ENCODE peak calls at places on chromosomes 16 and 17, in five cellular contexts. M is cardiac fibroblast, I is MM.1S, G is heart right ventricle, Y is H1. P is an unnamed sample.

GRCh38 chr17:18280766-18281165 is 20.3 kb downstream of the MIEF2 start:
- DNase-seq in M (no peak), I (no peak), G (no peak), Y (no peak), P (no peak)

GRCh38 chr16:58459344-58460218 is 40.4 kb upstream of the NDRG4 start:
- DNase-seq in M (peak), I (no peak), G (peak), Y (no peak), P (no peak)

GRCh38 chr17:82205720-82206508 is 6.7 kb downstream of the CCDC57 start:
- DNase-seq in M (peak), I (peak), G (peak), Y (peak), P (peak)

GRCh38 chr17:146983-147761 is 9.8 kb downstream of the SCGB1C2 start:
- DNase-seq in M (no peak), I (no peak), G (peak), Y (peak), P (no peak)

GRCh38 chr17:83148317-83149044 is 69.1 kb downstream of the METRNL start:
- DNase-seq in M (no peak), I (no peak), G (no peak), Y (no peak), P (no peak)

GRCh38 chr17:13735861-13736260 is 134.1 kb upstream of the HS3ST3A1 start:
- DNase-seq in M (no peak), I (no peak), G (no peak), Y (no peak), P (no peak)

GRCh38 chr17:74150428-74151025 is 53.0 kb upstream of the RPL38 start:
- DNase-seq in M (no peak), I (no peak), G (no peak), Y (peak), P (no peak)

GRCh38 chr17:21232033-21232749 is 18.2 kb upstream of the TMEM11 start:
- DNase-seq in M (no peak), I (no peak), G (no peak), Y (no peak), P (no peak)

GRCh38 chr16:19114359-19115147 is 789 bp downstream of the ITPRIPL2 start:
- DNase-seq in M (peak), I (no peak), G (peak), Y (peak), P (peak)

GRCh38 chr16:70496513-70496912 is 26.8 kb downstream of the COG4 start:
- DNase-seq in M (no peak), I (no peak), G (no peak), Y (no peak), P (no peak)

GRCh38 chr17:80908206-80908605 is 83.4 kb upstream of the CHMP6 start:
- DNase-seq in M (no peak), I (no peak), G (no peak), Y (no peak), P (no peak)

GRCh38 chr17:34703533-34703932 is 124.2 kb downstream of the TMEM132E start:
- DNase-seq in M (peak), I (peak), G (peak), Y (peak), P (no peak)

GRCh38 chr17:78736526-78737079 is 45.5 kb downstream of the CYTH1 start:
- DNase-seq in M (no peak), I (peak), G (peak), Y (no peak), P (peak)

GRCh38 chr16:50479771-50480170 is 68.4 kb upstream of the NKD1 start:
- DNase-seq in M (no peak), I (no peak), G (no peak), Y (no peak), P (no peak)

DNA sequence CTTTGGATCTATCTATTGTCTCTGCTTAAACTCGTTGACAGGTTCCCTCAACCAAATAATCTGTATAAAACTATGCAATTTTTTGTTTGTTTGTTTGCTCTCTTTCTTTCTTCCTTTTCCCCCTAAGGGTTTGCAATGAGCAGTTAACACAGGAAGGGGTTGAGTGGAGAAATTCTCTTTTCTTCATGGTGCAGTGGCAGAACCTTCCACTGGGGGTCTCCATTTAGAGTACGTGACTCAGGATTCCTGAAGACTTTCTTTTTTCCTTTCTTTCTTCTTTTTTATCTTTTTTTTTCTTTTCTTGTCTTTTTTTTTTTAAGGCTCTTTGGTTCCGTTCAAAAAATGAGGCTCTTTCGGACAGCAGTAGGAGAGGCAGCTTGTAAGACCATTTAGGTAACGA is 19.5 kb upstream of the RBFOX1 start:
- DNase-seq in M (peak), I (no peak), G (no peak), Y (no peak), P (no peak)
- TF ChIP-seq CTCF in M (peak), I (no peak), G (peak), Y (peak), P (peak)

GRCh38 chr17:32318071-32318470 is 23.9 kb downstream of the C17orf75 start:
- DNase-seq in M (no peak), I (no peak), G (no peak), Y (no peak), P (no peak)

GRCh38 chr17:32320847-32321246 is 21.1 kb downstream of the C17orf75 start:
- DNase-seq in M (no peak), I (no peak), G (no peak), Y (no peak), P (no peak)

GRCh38 chr17:32319548-32319905 is 22.4 kb downstream of the C17orf75 start:
- DNase-seq in M (peak), I (peak), G (peak), Y (peak), P (peak)

GRCh38 chr17:32314636-32315035 is 27.3 kb downstream of the C17orf75 start:
- DNase-seq in M (no peak), I (no peak), G (no peak), Y (no peak), P (no peak)

DNA sequence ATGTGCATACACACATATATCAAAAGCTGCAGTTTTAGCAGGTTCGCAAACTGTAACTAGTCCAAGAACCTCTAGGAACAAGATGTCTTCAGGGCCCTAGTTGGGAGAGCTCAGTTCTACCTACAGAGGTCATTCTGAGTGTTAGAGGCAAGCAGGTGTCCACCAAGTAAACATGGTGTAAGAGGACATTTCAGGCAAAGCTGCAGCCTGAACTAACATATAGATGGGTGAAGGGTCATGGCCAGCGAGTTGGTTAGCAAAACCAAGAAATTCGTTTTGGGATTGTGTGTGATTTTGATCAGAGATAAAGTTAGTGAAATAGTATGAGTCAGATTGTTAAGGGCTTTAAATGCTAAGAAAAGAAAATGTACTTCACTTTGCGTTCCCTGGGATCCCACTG is 24.6 kb downstream of the C17orf75 start:
- DNase-seq in M (no peak), I (no peak), G (no peak), Y (no peak), P (no peak)
- H3K4me3 ChIP-seq in M (no peak), I (no peak), G (no peak), Y (no peak), P (no peak)

DNA sequence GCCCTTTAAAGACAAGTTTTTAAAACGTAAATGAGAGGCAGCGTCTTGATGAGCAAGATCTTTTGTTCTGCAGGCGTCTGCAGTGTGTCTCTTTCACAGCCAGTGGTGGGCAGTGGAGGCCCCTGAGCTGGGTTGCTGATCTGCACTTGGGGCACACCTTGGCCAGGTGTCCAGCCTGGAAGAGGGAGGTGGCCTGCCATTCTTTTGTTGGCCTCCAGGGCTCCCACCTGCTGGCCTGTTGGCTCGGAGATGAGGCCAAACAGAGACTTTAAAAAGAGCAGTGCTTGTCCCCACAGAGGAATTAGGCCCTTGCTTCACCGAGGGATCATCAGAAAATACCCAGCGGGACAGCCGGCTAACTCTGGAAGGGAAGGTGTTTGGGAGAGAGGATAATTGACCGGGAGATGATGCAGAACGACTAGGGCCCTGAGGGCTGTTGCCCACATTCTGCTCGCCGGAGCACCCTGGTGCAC is 145.9 kb upstream of the PLCG2 start:
- DNase-seq in M (no peak), I (no peak), G (no peak), Y (peak), P (no peak)
- TF ChIP-seq CTCF in M (peak), I (peak), G (no peak), Y (peak), P (peak)

GRCh38 chr16:25834101-25834500 is 142.3 kb downstream of the HS3ST4 start:
- DNase-seq in M (no peak), I (no peak), G (no peak), Y (no peak), P (no peak)

GRCh38 chr16:25841776-25842175 is 150.0 kb downstream of the HS3ST4 start:
- DNase-seq in M (no peak), I (no peak), G (no peak), Y (no peak), P (no peak)

GRCh38 chr16:25838724-25839186 is 147.0 kb downstream of the HS3ST4 start:
- DNase-seq in M (peak), I (peak), G (peak), Y (peak), P (peak)
- H3K4me3 ChIP-seq in M (no peak), I (no peak), G (no peak), Y (no peak), P (no peak)

GRCh38 chr16:73735954-73736353 is 560.7 kb upstream of the PSMD7 start:
- DNase-seq in M (no peak), I (no peak), G (no peak), Y (no peak), P (no peak)

GRCh38 chr16:73735018-73735417 is 561.6 kb upstream of the PSMD7 start:
- DNase-seq in M (peak), I (no peak), G (no peak), Y (no peak), P (no peak)

GRCh38 chr16:73730496-73731090 is 566.0 kb upstream of the PSMD7 start:
- DNase-seq in M (no peak), I (no peak), G (no peak), Y (no peak), P (no peak)

GRCh38 chr16:73732143-73732542 is 564.5 kb upstream of the PSMD7 start:
- DNase-seq in M (no peak), I (no peak), G (no peak), Y (no peak), P (no peak)

DNA sequence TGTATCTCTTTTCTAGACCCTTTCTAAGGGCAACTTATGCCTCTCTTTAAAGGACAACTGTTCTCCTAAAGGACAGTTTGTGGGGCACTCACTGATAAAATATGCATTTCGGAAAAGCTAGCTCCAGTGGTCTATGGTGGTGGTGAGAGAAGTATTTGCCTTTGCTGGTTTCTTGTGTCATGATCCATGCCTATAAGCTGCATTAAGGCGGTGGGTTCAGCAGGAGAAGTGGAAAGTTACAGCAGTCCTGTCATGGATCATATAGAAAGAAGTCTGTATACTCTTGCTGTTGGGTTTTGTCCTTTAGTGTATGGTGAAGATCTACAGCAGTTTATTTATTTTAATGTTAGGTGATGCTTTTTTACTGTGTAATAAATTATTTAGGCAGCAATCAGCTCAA is 563.9 kb upstream of the PSMD7 start:
- DNase-seq in M (no peak), I (no peak), G (no peak), Y (no peak), P (no peak)
- TF ChIP-seq CTCF in M (no peak), I (no peak), G (no peak), Y (no peak), P (no peak)

P was measured in GM06990.